ENCODE peak calls at places on chromosome 14, in four cellular contexts. Z is HepG2, X is HCT116, Y is K562. A is an unnamed sample. For H3K4me1, the result is how much of the 10 kb centered on the place peaks cover.

GRCh38 chr14:106308839-106309389 is 782.5 kb downstream of the TMEM121 start:
- DNase-seq in Y (peak), Z (peak), X (no peak), A (no peak)

GRCh38 chr14:67010602-67011001 is 178.6 kb upstream of the GARIN2 start:
- DNase-seq in Y (no peak), X (no peak), Z (no peak), A (no peak)

GRCh38 chr14:91510171-91511013 is at the start of gene PPP4R3A:
- DNase-seq in Z (peak), X (peak), Y (peak), A (peak)

GRCh38 chr14:42517786-42518530 is 911.3 kb downstream of the LRFN5 start:
- DNase-seq in Z (no peak), X (no peak), Y (no peak), A (no peak)

GRCh38 chr14:34619399-34619920 is 10.5 kb downstream of the SNX6 start:
- DNase-seq in X (no peak), Y (no peak), Z (no peak), A (no peak)

GRCh38 chr14:105927094-105927475 is 400.7 kb downstream of the TMEM121 start:
- DNase-seq in X (no peak), Z (no peak), Y (peak), A (no peak)

GRCh38 chr14:76958975-76959710 is 69.4 kb downstream of the IRF2BPL start:
- DNase-seq in X (peak), Z (peak), Y (peak), A (no peak)

GRCh38 chr14:90577661-90578282 is 180.9 kb downstream of the CALM1 start:
- DNase-seq in Y (no peak), X (no peak), Z (no peak), A (no peak)

GRCh38 chr14:75259510-75259855 is 19.1 kb upstream of the FOS start:
- DNase-seq in X (no peak), Z (no peak), Y (no peak), A (no peak)

GRCh38 chr14:94643316-94644101 is 31.3 kb downstream of the SERPINA3 start:
- DNase-seq in Y (no peak), Z (no peak), X (no peak), A (no peak)

GRCh38 chr14:37093364-37093763 is 79.0 kb downstream of the SLC25A21 start:
- DNase-seq in X (no peak), Y (no peak), Z (no peak), A (no peak)

GRCh38 chr14:36655963-36656768 is 5.5 kb upstream of the PAX9 start:
- DNase-seq in X (peak), Y (peak), Z (peak), A (peak)

GRCh38 chr14:67108230-67108629 is 81.0 kb upstream of the GARIN2 start:
- DNase-seq in Y (no peak), X (no peak), Z (no peak), A (no peak)

GRCh38 chr14:77844802-77845201 is 44.9 kb downstream of the ADCK1 start:
- DNase-seq in Z (no peak), X (no peak), Y (no peak), A (no peak)

GRCh38 chr14:101495827-101496778 is 65.2 kb upstream of the DIO3 start:
- DNase-seq in Y (no peak), X (no peak), Z (peak), A (peak)

GRCh38 chr14:74478996-74479635 is 14.0 kb downstream of the NPC2 start:
- DNase-seq in X (no peak), Y (no peak), Z (peak), A (no peak)

GRCh38 chr14:38592764-38593442 is 337.0 kb upstream of the CLEC14A start:
- DNase-seq in X (no peak), Y (no peak), Z (no peak), A (no peak)

GRCh38 chr14:73221945-73222344 is 15.4 kb upstream of the PAPLN start:
- DNase-seq in X (no peak), Z (no peak), Y (no peak), A (no peak)

GRCh38 chr14:81449114-81449513 is 49.0 kb upstream of the STON2 start:
- DNase-seq in Y (no peak), X (no peak), Z (peak), A (no peak)
- H3K4me1 ChIP-seq in Y (under half), X (under half), Z (half or more), A (under half)

GRCh38 chr14:64891839-64892375 is 12.2 kb upstream of the SPTB start:
- DNase-seq in Z (peak), Y (peak), X (peak), A (no peak)
- TF ChIP-seq FOSL1 in Z (no peak), Y (no peak), X (no peak), A (no peak)

GRCh38 chr14:99549684-99550083 is 54.3 kb downstream of the CCDC85C start:
- DNase-seq in X (no peak), Z (peak), Y (no peak), A (no peak)

GRCh38 chr14:99550387-99550992 is 53.5 kb downstream of the CCDC85C start:
- DNase-seq in Z (no peak), X (no peak), Y (no peak), A (no peak)

GRCh38 chr14:99548871-99549270 is 55.1 kb downstream of the CCDC85C start:
- DNase-seq in Y (no peak), X (no peak), Z (no peak), A (no peak)

GRCh38 chr14:99546230-99546879 is 57.7 kb downstream of the CCDC85C start:
- DNase-seq in Z (no peak), X (no peak), Y (peak), A (no peak)

GRCh38 chr14:99548285-99548684 is 55.7 kb downstream of the CCDC85C start:
- DNase-seq in Z (no peak), Y (no peak), X (no peak), A (no peak)
- H3K4me1 ChIP-seq in Z (half or more), Y (under half), X (under half), A (under half)

DNA sequence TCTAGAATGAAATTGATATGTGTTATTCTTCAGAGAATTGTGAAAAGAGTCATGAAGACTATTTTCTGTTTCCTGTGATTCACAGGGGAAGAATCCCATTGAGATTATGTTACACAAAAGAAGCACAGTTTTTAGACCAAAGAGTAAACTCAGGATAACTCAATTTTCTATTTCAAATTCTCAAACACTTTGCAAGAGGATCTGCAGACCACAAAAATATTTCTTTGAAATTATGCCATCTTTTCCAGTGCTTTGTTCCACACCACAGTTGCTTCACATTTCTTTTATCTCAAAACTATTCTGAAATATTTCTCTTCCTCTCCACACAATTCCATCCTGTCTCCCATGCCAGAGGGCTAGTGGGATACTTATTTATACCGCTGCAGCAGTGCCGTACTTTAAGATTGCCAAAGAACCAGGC is 188.9 kb upstream of the FOXG1 start:
- DNase-seq in X (no peak), Y (no peak), Z (no peak), A (no peak)
- TF ChIP-seq FOSL1 in X (no peak), Y (no peak), Z (no peak), A (no peak)

GRCh38 chr14:93002049-93002448 is 79.1 kb downstream of the CHGA start:
- DNase-seq in X (no peak), Y (no peak), Z (no peak), A (no peak)
- H3K4me1 ChIP-seq in X (under half), Y (under half), Z (under half), A (under half)

GRCh38 chr14:65042731-65043372 is 56.2 kb downstream of the FNTB start:
- DNase-seq in Z (no peak), X (no peak), Y (peak), A (no peak)
- TF ChIP-seq FOSL1 in Z (no peak), X (no peak), Y (peak), A (no peak)

DNA sequence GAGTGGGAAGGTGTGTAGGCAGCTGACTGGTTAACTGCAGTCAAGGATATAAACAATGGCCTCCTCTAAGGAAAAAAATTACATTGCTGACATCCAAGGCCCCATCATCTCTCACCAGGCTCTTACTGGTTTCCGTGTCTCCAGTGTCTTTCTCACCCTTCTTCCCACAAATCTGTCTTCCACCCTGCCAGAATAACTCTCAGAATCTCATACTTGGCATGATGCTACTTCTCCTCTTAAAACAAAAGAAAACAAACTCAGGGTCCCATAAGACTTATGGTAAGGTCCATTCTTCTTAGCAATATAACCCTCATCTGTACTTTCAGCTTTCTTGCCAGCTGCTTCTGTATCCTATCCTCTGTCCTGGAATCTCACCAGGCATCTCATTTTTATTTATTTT is 68.9 kb downstream of the SUSD6 start:
- DNase-seq in Y (no peak), Z (no peak), X (no peak), A (no peak)
- H3K4me1 ChIP-seq in Y (under half), Z (under half), X (under half), A (under half)

DNA sequence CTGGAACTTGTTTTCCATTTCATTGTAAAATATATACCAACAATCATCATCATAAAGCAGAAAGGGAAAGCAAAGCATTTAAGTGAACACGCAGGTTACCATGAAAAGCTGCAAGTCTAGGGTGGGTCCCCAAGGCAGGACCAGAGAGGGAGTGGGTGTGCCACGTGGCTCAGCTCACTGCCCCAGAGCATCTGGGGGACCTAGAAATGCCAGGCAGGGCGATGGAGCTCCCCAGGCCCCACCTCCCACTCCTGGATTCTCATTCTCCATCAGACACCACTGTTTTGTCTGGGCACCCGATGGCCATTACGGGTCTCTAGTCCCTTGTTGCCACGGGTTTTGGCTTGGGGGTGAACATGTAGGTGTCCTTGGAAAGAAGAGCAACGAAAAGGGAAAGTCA is 34.7 kb downstream of the BCL11B start:
- DNase-seq in Y (no peak), Z (no peak), X (no peak), A (no peak)
- TF ChIP-seq FOSL1 in Y (no peak), Z (no peak), X (no peak), A (no peak)

A was measured in H1.